ENCODE peak calls at places on chromosomes 1 and 21, in five cellular contexts. X is AG04450, U is left ventricle myocardium inferior, S is lower lobe of right lung, P is HCT116. C is an unnamed sample.

GRCh38 chr1:218475699-218476098 is 130.6 kb downstream of the TGFB2 start:
- DNase-seq in X (no peak), U (no peak), S (no peak), P (no peak), C (no peak)

GRCh38 chr1:219041141-219041540 is 132.5 kb upstream of the LYPLAL1 start:
- DNase-seq in X (peak), U (no peak), S (no peak), P (no peak), C (no peak)

GRCh38 chr21:16307256-16307655 is 577.5 kb downstream of the USP25 start:
- DNase-seq in X (no peak), U (no peak), S (no peak), P (no peak), C (no peak)

GRCh38 chr1:2569060-2569459 is 12.9 kb downstream of the TNFRSF14 start:
- DNase-seq in X (no peak), U (no peak), S (no peak), P (no peak), C (no peak)

GRCh38 chr1:209513226-209513625 is 70.3 kb upstream of the CAMK1G start:
- DNase-seq in X (no peak), U (no peak), S (no peak), P (peak), C (no peak)

GRCh38 chr1:237873487-237873927 is 17.2 kb downstream of the ZP4 start:
- DNase-seq in X (no peak), U (no peak), S (no peak), P (no peak), C (no peak)

GRCh38 chr1:245684636-245685035 is 529.9 kb downstream of the KIF26B start:
- DNase-seq in X (no peak), U (no peak), S (no peak), P (no peak), C (no peak)

GRCh38 chr1:213492161-213493041 is 441.4 kb downstream of the RPS6KC1 start:
- DNase-seq in X (no peak), U (no peak), S (no peak), P (no peak), C (no peak)

GRCh38 chr21:29403922-29404538 is 105.3 kb downstream of the BACH1 start:
- DNase-seq in X (no peak), U (no peak), S (peak), P (no peak), C (no peak)

DNA sequence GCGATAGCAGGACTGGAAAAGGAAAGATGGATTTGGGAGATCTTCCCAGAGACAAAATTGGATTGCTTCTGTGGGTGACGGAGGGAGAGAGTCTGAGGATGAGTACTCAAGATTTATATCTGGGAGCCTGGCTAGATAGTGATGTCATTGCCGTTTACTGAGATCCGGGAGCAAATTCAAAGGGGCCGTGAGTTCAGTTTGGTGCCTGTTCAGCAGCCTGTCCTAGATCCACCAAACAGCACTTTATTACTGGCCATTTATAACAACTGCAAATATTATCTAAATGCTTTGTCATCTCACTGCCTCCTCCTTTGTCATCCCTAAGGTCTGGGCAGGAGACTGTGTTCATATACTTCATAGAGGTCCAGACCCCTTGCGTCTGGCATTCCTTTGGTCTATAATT is 29.2 kb downstream of the MAPKAPK2 start:
- DNase-seq in X (no peak), U (no peak), S (no peak), P (no peak), C (no peak)
- H3K27ac ChIP-seq in X (peak), U (peak), S (no peak), P (no peak), C (no peak)

GRCh38 chr1:53593758-53594380 is 134.7 kb downstream of the DMRTB1 start:
- DNase-seq in X (no peak), U (peak), S (peak), P (no peak), C (no peak)
- TF ChIP-seq CTCF in X (peak), U (peak), S (peak), P (peak), C (no peak)

GRCh38 chr1:170776147-170776734 is 112.3 kb downstream of the PRRX1 start:
- DNase-seq in X (no peak), U (no peak), S (no peak), P (no peak), C (no peak)
- H3K4me3 ChIP-seq in X (no peak), U (no peak), S (no peak), P (no peak), C (no peak)

GRCh38 chr1:17615959-17616358 is 76.5 kb downstream of the ARHGEF10L start:
- DNase-seq in X (no peak), U (no peak), S (no peak), P (no peak), C (no peak)
- H3K27ac ChIP-seq in X (no peak), U (no peak), S (no peak), P (no peak), C (no peak)

C was measured in dorsolateral prefrontal cortex.